ENCODE peak calls at places on chromosomes 7 and 10, in seven cellular contexts. P is ascending aorta, D is esophagus squamous epithelium, T is fibroblast of the aortic adventitia, Q is B cell, K is cardiac muscle cell, X is RWPE1. E is an unnamed sample.

GRCh38 chr7:104986623-104987259 is 27.3 kb upstream of the KMT2E start:
- DNase-seq in P (no peak), T (no peak), K (no peak), X (no peak), D (no peak), Q (no peak), E (no peak)

GRCh38 chr7:74222851-74223710 is 13.3 kb downstream of the LAT2 start:
- DNase-seq in P (no peak), X (no peak), D (no peak), T (no peak), K (no peak), Q (no peak), E (no peak)

GRCh38 chr10:47420305-47421056 is 36.4 kb upstream of the ZNF488 start:
- DNase-seq in X (no peak), K (no peak), Q (no peak), P (no peak), T (no peak), D (no peak), E (no peak)

GRCh38 chr10:24574161-24574560 is 149.5 kb downstream of the ARHGAP21 start:
- DNase-seq in Q (no peak), T (no peak), K (no peak), D (no peak), P (no peak), X (no peak), E (no peak)

GRCh38 chr10:118977864-118978263 is 51.6 kb upstream of the NANOS1 start:
- DNase-seq in K (no peak), P (no peak), D (no peak), T (no peak), Q (no peak), X (no peak), E (no peak)

GRCh38 chr10:71623098-71623985 is 96.2 kb downstream of the C10orf105 start:
- DNase-seq in Q (no peak), D (no peak), T (peak; percentile 28), X (peak; percentile 40), P (no peak), K (peak; percentile 56), E (peak; percentile 25)

GRCh38 chr7:46153951-46154787 is 233.1 kb upstream of the IGFBP3 start:
- DNase-seq in D (no peak), X (peak; percentile 59), P (no peak), Q (no peak), K (no peak), T (no peak), E (no peak)

GRCh38 chr7:71974611-71975010 is 437.5 kb downstream of the CALN1 start:
- DNase-seq in X (no peak), P (no peak), Q (no peak), D (no peak), K (no peak), T (no peak), E (no peak)

GRCh38 chr7:16881809-16882208 is at the start of gene AGR3:
- DNase-seq in K (no peak), X (no peak), Q (no peak), D (no peak), T (no peak), P (no peak), E (no peak)

GRCh38 chr7:5620459-5620881 is 161.0 kb downstream of the RNF216 start:
- DNase-seq in D (no peak), T (no peak), K (no peak), X (no peak), Q (no peak), P (no peak), E (no peak)

GRCh38 chr10:24974978-24975377 is 22.6 kb upstream of the PRTFDC1 start:
- DNase-seq in P (no peak), X (no peak), D (no peak), Q (no peak), K (no peak), T (peak; percentile 99), E (no peak)

GRCh38 chr10:72126184-72126871 is 38.0 kb upstream of the SPOCK2 start:
- DNase-seq in D (no peak), X (peak; percentile 64), T (peak; percentile 73), K (peak; percentile 30), Q (peak; percentile 27), P (no peak), E (no peak)

GRCh38 chr7:116780521-116780920 is 81.9 kb upstream of the CAPZA2 start:
- DNase-seq in X (no peak), T (no peak), P (no peak), D (no peak), Q (no peak), K (no peak), E (no peak)

GRCh38 chr10:69080231-69080630 is 7.7 kb upstream of the SRGN start:
- DNase-seq in P (no peak), D (no peak), X (no peak), K (no peak), T (no peak), Q (no peak), E (no peak)

GRCh38 chr7:131021460-131021859 is 287.5 kb upstream of the KLF14 start:
- DNase-seq in T (no peak), X (no peak), D (no peak), P (no peak), K (no peak), Q (no peak), E (no peak)

GRCh38 chr7:106283831-106284515 is 810 bp downstream of the NAMPT start:
- DNase-seq in T (peak; percentile 63), Q (peak; percentile 65), X (peak; percentile 14), D (no peak), P (no peak), K (peak; percentile 66), E (peak; percentile 58)

GRCh38 chr10:124518366-124518765 is 56.7 kb downstream of the LHPP start:
- DNase-seq in D (no peak), T (no peak), Q (no peak), X (no peak), P (no peak), K (no peak), E (no peak)

GRCh38 chr10:119370046-119370770 is 162.8 kb downstream of the GRK5 start:
- DNase-seq in K (no peak), D (no peak), P (no peak), X (no peak), Q (peak; percentile 54), T (peak; percentile 93), E (no peak)

DNA sequence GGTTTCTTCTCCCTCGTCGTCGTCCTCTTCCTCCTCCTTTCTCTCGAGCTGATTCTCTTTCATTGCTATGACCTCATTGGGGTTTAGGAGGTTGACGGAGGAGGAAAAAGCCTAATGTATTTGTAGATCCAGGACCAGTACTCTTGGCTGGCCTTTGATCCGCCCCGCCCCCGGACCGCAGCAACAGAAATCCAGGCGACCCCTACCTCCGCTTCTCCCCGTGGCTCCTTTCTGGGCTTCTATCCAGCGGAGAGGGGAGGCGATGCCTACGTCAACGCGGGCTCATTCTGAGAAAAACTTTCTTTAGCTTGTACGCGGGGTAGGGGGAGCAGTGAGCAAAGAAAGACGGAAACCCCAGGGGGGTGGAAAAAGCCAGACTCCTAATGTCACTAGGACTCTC is at the start of gene TMEM196:
- DNase-seq in K (peak; percentile 13), X (no peak), T (no peak), P (no peak), D (no peak), Q (no peak), E (peak; percentile 51)
- TF ChIP-seq CTCF in K (no peak), X (no peak), T (no peak), P (no peak), D (no peak), Q (no peak), E (no peak)

GRCh38 chr10:78560393-78560688 is 508.4 kb upstream of the ZMIZ1 start:
- DNase-seq in K (no peak), T (no peak), Q (no peak), X (no peak), P (no peak), D (no peak), E (no peak)
- TF ChIP-seq CTCF in K (no peak), T (no peak), Q (no peak), X (no peak), P (no peak), D (no peak), E (no peak)

GRCh38 chr7:32591938-32592337 is 96.6 kb downstream of the AVL9 start:
- DNase-seq in X (no peak), T (no peak), P (no peak), Q (no peak), D (no peak), K (no peak), E (no peak)

GRCh38 chr7:32592721-32593120 is 97.4 kb downstream of the AVL9 start:
- DNase-seq in P (no peak), Q (no peak), X (no peak), T (no peak), K (no peak), D (no peak), E (no peak)

GRCh38 chr7:32587431-32587948 is 92.2 kb downstream of the AVL9 start:
- DNase-seq in P (no peak), T (peak; percentile 64), Q (no peak), X (no peak), K (peak; percentile 23), D (no peak), E (no peak)

GRCh38 chr7:32586291-32587221 is 91.3 kb downstream of the AVL9 start:
- DNase-seq in X (no peak), D (no peak), P (no peak), Q (no peak), T (peak; percentile 97), K (no peak), E (no peak)

DNA sequence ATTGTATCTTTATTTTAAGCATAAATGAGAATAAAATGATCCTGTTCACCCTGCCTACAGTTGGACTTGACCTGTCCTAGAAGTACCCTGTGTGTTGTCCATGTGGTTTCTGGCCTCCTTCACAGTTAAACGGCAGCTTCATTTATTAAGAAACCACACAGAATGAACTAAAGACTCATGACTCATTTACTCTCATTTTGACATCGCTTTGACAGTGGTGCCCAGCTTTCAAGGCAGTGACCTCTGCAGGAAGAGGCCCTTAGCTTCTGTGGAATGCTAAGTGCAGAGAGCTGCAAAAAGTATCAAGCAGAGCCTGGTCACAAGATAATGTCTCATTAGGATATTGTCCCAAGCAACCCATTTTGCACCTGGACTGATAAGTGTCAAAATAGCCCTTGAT is 93.4 kb downstream of the AVL9 start:
- DNase-seq in D (no peak), Q (no peak), X (peak; percentile 17), P (no peak), T (peak; percentile 46), K (peak; percentile 62), E (no peak)
- TF ChIP-seq CTCF in D (no peak), Q (no peak), X (no peak), P (no peak), T (no peak), K (peak; percentile 28), E (no peak)

GRCh38 chr7:85000973-85001372 is 185.9 kb downstream of the SEMA3D start:
- DNase-seq in Q (no peak), T (no peak), K (no peak), X (no peak), P (no peak), D (no peak), E (no peak)

GRCh38 chr7:84999450-84999849 is 187.4 kb downstream of the SEMA3D start:
- DNase-seq in P (no peak), X (no peak), Q (no peak), K (no peak), T (no peak), D (no peak), E (no peak)

GRCh38 chr7:84997626-84998025 is 189.2 kb downstream of the SEMA3D start:
- DNase-seq in P (no peak), X (no peak), K (no peak), T (no peak), Q (no peak), D (no peak), E (no peak)

GRCh38 chr7:85001493-85002345 is 185.1 kb downstream of the SEMA3D start:
- DNase-seq in P (no peak), K (no peak), T (no peak), X (no peak), Q (no peak), D (no peak), E (no peak)

GRCh38 chr7:84998665-84999064 is 188.2 kb downstream of the SEMA3D start:
- DNase-seq in Q (no peak), D (no peak), T (no peak), K (no peak), X (no peak), P (no peak), E (no peak)
- TF ChIP-seq CTCF in Q (no peak), D (no peak), T (no peak), K (peak; percentile 6), X (no peak), P (no peak), E (peak; percentile 16)